ENCODE peak calls at places on chromosomes 5 and 9, in six cellular contexts. K, A, W, N, T and U are unnamed samples.

GRCh38 chr5:15383469-15383868 is 116.5 kb upstream of the FBXL7 start:
- DNase-seq in K (no peak), A (no peak), W (no peak), N (no peak), T (no peak), U (no peak)

GRCh38 chr9:69134412-69134811 is 39.7 kb upstream of the TJP2 start:
- DNase-seq in K (no peak), A (no peak), W (no peak), N (peak; percentile 67), T (no peak), U (no peak)

GRCh38 chr9:83002329-83002728 is 60.6 kb downstream of the RASEF start:
- DNase-seq in K (no peak), A (no peak), W (no peak), N (no peak), T (no peak), U (no peak)

GRCh38 chr5:141430332-141431113 is at the start of gene PCDHGA12:
- DNase-seq in K (no peak), A (peak; percentile 35), W (no peak), N (no peak), T (no peak), U (no peak)

GRCh38 chr9:92770005-92770995 is 5.7 kb upstream of the BICD2 start:
- DNase-seq in K (no peak), A (no peak), W (no peak), N (no peak), T (no peak), U (peak; percentile 62)

GRCh38 chr5:169753795-169754194 is 116.7 kb downstream of the DOCK2 start:
- DNase-seq in K (no peak), A (no peak), W (no peak), N (no peak), T (no peak), U (no peak)

GRCh38 chr5:16588434-16589214 is 28.2 kb downstream of the RETREG1 start:
- DNase-seq in K (no peak), A (no peak), W (peak; percentile 19), N (no peak), T (no peak), U (no peak)

GRCh38 chr9:21994526-21994995 is at the start of gene CDKN2B-AS1:
- DNase-seq in K (peak; percentile 80), A (peak; percentile 39), W (peak; percentile 50), N (peak; percentile 78), T (peak; percentile 63), U (peak; percentile 47)

GRCh38 chr9:111903996-111904395 is 7.4 kb downstream of the UGCG start:
- DNase-seq in K (no peak), A (no peak), W (no peak), N (no peak), T (no peak), U (no peak)

GRCh38 chr9:77816641-77817341 is 168.7 kb upstream of the GNA14 start:
- DNase-seq in K (no peak), A (no peak), W (no peak), N (no peak), T (no peak), U (no peak)

DNA sequence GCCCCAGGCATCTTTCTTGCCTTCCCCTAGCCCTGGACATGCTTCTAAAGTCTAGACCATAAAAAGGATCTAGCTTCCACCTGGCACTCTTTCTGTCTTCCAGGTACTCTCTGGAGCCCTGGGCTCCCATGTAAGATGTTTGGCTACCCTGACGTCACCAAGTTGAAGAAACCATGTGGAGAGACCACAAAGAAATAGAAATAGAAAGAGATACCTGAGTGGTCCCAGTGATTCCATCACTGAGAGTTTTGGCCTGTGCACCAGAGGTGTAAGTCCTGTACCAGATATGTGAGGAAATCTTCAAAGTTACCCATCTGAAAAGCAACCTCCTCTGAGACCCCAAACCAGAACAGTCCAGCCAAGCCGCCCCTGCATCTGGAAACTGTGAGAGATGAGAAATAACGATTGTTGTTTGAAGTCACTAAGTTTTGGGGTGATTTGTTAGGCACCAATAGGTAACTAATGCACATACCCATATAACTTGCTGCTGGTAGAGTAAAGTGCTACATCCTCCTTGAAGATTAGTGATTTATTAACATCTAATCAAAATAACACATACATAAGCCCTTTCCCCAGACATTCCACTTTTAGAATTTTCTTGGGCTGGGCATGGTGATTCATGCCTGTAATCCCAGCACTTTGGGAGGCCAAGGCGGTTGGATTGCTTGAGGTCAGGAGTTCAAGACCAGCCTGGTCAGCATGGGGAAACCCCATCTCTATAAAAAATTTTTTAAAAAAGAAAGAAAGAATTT is 85.7 kb upstream of the LHFPL2 start:
- DNase-seq in K (no peak), A (no peak), W (no peak), N (no peak), T (no peak), U (no peak)
- H3K4me1 ChIP-seq in K (no peaks in the 10 kb centered on the region), A (no peaks in the 10 kb centered on the region), W (peaks cover 10% of the 10 kb centered on the region), N (no peaks in the 10 kb centered on the region), T (no peaks in the 10 kb centered on the region), U (peaks cover 4% of the 10 kb centered on the region)

GRCh38 chr9:105679406-105680022 is 14.8 kb upstream of the TMEM38B start:
- DNase-seq in K (no peak), A (no peak), W (no peak), N (no peak), T (no peak), U (no peak)
- H3K4me3 ChIP-seq in K (no peak overlapping the region), A (no peak overlapping the region), W (no peak overlapping the region), N (no peak overlapping the region), T (no peak overlapping the region), U (no peak overlapping the region)

DNA sequence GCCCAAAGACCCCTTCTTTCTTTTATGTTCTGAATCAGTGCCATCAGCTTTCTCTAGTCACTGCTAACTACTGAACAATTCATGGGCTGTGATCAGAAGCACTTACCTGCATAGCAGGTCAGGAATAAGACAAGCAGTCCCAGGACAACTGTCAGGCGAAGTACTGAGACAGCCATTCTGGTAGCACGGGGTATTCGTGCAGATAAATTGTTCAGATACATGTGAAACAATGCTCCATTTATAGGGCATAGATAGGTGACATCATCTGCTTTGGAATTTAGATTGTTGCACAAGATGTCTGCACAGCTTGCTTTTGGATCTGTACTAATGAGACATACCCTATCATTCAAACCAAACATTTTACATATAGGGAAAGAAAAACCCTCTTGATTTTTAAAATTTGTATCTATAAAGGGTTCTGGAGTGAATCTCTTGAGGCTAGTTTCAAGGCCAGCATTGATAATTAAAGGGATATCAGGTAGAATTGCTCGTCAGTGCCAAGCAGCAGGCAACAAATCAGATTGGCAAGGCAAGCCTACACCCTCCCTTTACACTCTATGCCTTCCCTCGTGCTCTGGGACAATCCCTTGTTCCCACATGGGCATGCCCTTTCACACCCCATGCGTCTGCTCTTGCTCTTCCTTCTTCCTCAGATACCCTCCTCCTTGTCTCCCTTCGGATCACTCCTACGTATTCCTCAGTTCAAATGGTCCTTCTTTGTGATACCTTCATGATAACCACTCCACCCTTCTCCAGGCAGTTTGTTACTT is at the start of gene C5orf46:
- DNase-seq in K (no peak), A (no peak), W (no peak), N (no peak), T (no peak), U (no peak)
- H3K27ac ChIP-seq in K (peak within 1 kb of the TSS; percentile 95), A (no peak within 1 kb of the TSS), W (no peak within 1 kb of the TSS), N (no peak within 1 kb of the TSS), T (no peak within 1 kb of the TSS), U (peak within 1 kb of the TSS; percentile 37)

GRCh38 chr5:39058178-39058577 is 16.0 kb downstream of the RICTOR start:
- DNase-seq in K (no peak), A (no peak), W (no peak), N (no peak), T (no peak), U (no peak)
- H3K4me1 ChIP-seq in K (no peaks in the 10 kb centered on the region), A (peaks cover 3% of the 10 kb centered on the region), W (peaks cover 52% of the 10 kb centered on the region), N (peaks cover 26% of the 10 kb centered on the region), T (peaks cover 84% of the 10 kb centered on the region), U (no peaks in the 10 kb centered on the region)

DNA sequence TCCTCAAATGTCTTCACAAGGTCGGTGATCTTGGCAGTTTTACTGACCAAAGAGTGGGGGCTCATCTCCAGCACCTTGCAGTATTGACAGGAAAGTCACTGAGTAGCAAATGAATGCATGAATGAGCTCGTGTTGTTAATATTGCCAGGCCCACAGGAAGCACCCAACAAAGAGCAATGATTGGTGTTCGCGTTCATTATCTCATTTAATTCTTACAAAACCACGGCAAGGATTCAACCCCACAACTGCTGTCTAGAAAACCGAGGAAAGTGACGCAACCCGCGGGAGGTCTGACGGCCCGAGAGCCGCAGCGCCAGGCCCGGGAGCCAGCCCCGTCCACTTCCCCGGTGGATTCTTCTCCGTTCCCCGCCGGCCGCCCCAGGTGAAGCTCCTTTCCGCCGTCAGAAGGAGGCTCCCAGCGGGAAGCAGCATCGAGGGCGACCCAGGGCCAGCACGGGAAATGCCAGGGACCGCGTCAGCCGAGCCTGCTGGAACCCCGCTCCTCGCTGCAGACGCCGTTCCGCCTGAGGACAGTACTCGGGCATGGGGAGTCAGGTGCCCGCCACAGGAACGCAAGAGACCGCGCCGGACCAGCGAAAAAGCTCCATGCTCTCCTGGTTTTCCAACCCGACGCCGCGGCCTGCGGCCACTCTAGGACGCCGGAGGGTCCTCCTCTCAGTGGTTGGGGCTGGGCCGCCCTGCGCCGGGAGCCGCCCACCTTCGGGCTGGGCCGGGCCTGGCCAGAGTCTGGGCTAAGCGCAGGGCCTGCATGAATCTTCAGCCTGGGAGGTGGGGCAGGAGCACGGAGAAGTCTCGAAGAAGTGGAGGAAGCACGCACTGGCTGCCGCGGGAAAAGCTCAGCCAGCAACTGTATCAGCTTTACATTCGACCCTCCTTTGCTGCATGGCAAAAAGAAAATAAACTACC is 19.8 kb upstream of the FER start:
- DNase-seq in K (peak; percentile 95), A (peak; percentile 91), W (peak; percentile 94), N (peak; percentile 96), T (peak; percentile 66), U (peak; percentile 96)
- H3K4me3 ChIP-seq in K (peak overlapping the region; percentile 56), A (peak overlapping the region; percentile 68), W (peak overlapping the region; percentile 56), N (peak overlapping the region; percentile 70), T (peak overlapping the region; percentile 81), U (peak overlapping the region; percentile 93)